ENCODE peak calls at places on chromosomes 4 and X, in five cellular contexts. One of them, this sample, is unnamed.

GRCh38 chr4:183760326-183760725 is 101.2 kb downstream of the TRAPPC11 start:
- DNase-seq in H9: no peak
- DNase-seq in endothelial cell: no peak
- DNase-seq in GM20000: no peak
- DNase-seq in cardiac fibroblast: no peak
- DNase-seq in this sample: no peak

GRCh38 chrX:48573690-48574269 is 504 bp upstream of the RBM3 start:
- DNase-seq in H9: no peak
- DNase-seq in endothelial cell: no peak
- DNase-seq in GM20000: no peak
- DNase-seq in cardiac fibroblast: peak; percentile 62
- DNase-seq in this sample: no peak

GRCh38 chr4:47013373-47013772 is 18.0 kb upstream of the GABRB1 start:
- DNase-seq in H9: no peak
- DNase-seq in endothelial cell: no peak
- DNase-seq in GM20000: no peak
- DNase-seq in cardiac fibroblast: no peak
- DNase-seq in this sample: no peak

GRCh38 chr4:22719218-22719617 is 26.5 kb downstream of the GBA3 start:
- DNase-seq in H9: no peak
- DNase-seq in endothelial cell: no peak
- DNase-seq in GM20000: no peak
- DNase-seq in cardiac fibroblast: no peak
- DNase-seq in this sample: no peak

GRCh38 chrX:17192111-17192510 is 182.9 kb upstream of the NHS start:
- DNase-seq in H9: no peak
- DNase-seq in endothelial cell: no peak
- DNase-seq in GM20000: no peak
- DNase-seq in cardiac fibroblast: no peak
- DNase-seq in this sample: no peak

GRCh38 chr4:54645830-54646229 is 11.9 kb upstream of the KIT start:
- DNase-seq in H9: no peak
- DNase-seq in endothelial cell: no peak
- DNase-seq in GM20000: no peak
- DNase-seq in cardiac fibroblast: no peak
- DNase-seq in this sample: no peak

GRCh38 chr4:110005461-110006056 is 92.9 kb downstream of the EGF start:
- DNase-seq in H9: no peak
- DNase-seq in endothelial cell: no peak
- DNase-seq in GM20000: peak; percentile 67
- DNase-seq in cardiac fibroblast: peak; percentile 84
- DNase-seq in this sample: peak; percentile 55

GRCh38 chr4:38819569-38819968 is 15.0 kb upstream of the TLR1 start:
- DNase-seq in H9: no peak
- DNase-seq in endothelial cell: no peak
- DNase-seq in GM20000: peak; percentile 53
- DNase-seq in cardiac fibroblast: no peak
- DNase-seq in this sample: no peak

GRCh38 chrX:1027133-1027532 is 185.3 kb downstream of the CRLF2 start:
- DNase-seq in H9: no peak
- DNase-seq in endothelial cell: no peak
- DNase-seq in GM20000: peak; percentile 20
- DNase-seq in cardiac fibroblast: no peak
- DNase-seq in this sample: no peak

GRCh38 chr4:174749091-174749490 is 80.0 kb downstream of the GLRA3 start:
- DNase-seq in H9: no peak
- DNase-seq in endothelial cell: no peak
- DNase-seq in GM20000: no peak
- DNase-seq in cardiac fibroblast: peak; percentile 26
- DNase-seq in this sample: no peak

GRCh38 chrX:19334945-19335626 is 8.6 kb upstream of the PDHA1 start:
- DNase-seq in H9: peak; percentile 35
- DNase-seq in endothelial cell: peak; percentile 4
- DNase-seq in GM20000: peak; percentile 27
- DNase-seq in cardiac fibroblast: no peak
- DNase-seq in this sample: peak; percentile 55
- TF ChIP-seq CTCF in H9: peak; percentile 88
- TF ChIP-seq CTCF in endothelial cell: peak; percentile 58
- TF ChIP-seq CTCF in GM20000: no peak
- TF ChIP-seq CTCF in cardiac fibroblast: peak; percentile 27
- TF ChIP-seq CTCF in this sample: peak; percentile 67

GRCh38 chr4:102036016-102036415 is 245.5 kb downstream of the BANK1 start:
- DNase-seq in H9: no peak
- DNase-seq in endothelial cell: no peak
- DNase-seq in GM20000: no peak
- DNase-seq in cardiac fibroblast: no peak
- DNase-seq in this sample: no peak
- TF ChIP-seq CTCF in H9: no peak
- TF ChIP-seq CTCF in endothelial cell: no peak
- TF ChIP-seq CTCF in GM20000: no peak
- TF ChIP-seq CTCF in cardiac fibroblast: no peak
- TF ChIP-seq CTCF in this sample: no peak

DNA sequence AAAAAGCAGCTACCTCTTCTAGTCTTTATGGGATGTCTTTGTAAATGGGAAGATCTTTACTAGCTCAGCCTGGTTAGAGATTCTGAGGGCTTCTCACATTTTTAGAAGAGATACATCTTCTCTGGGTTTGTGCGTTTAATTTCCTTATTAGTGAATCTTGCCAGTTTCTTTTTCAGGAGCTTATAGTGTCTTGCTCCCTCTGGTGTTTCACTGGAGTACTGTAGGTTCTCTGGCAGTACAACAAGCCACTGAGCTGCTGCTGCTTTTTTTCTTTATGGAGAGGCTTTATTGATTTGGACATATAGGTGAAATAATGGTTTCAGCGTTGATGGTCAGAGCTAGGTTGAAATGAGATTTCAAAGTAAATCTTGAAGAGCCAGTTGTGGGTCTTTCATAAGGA is 82.9 kb downstream of the LAS1L start:
- DNase-seq in H9: no peak
- DNase-seq in endothelial cell: peak; percentile 31
- DNase-seq in GM20000: peak; percentile 33
- DNase-seq in cardiac fibroblast: peak; percentile 18
- DNase-seq in this sample: no peak
- TF ChIP-seq CTCF in H9: peak; percentile 67
- TF ChIP-seq CTCF in endothelial cell: peak; percentile 62
- TF ChIP-seq CTCF in GM20000: peak; percentile 24
- TF ChIP-seq CTCF in cardiac fibroblast: peak; percentile 50
- TF ChIP-seq CTCF in this sample: peak; percentile 60

GRCh38 chr4:52015366-52015765 is 4.8 kb downstream of the LRRC66 start:
- DNase-seq in H9: no peak
- DNase-seq in endothelial cell: no peak
- DNase-seq in GM20000: no peak
- DNase-seq in cardiac fibroblast: peak; percentile 17
- DNase-seq in this sample: no peak
- TF ChIP-seq CTCF in H9: peak; percentile 57
- TF ChIP-seq CTCF in endothelial cell: no peak
- TF ChIP-seq CTCF in GM20000: no peak
- TF ChIP-seq CTCF in cardiac fibroblast: no peak
- TF ChIP-seq CTCF in this sample: no peak

GRCh38 chrX:26722666-26723428 is 506.9 kb downstream of the MAGEB5 start:
- DNase-seq in H9: no peak
- DNase-seq in endothelial cell: no peak
- DNase-seq in GM20000: no peak
- DNase-seq in cardiac fibroblast: no peak
- DNase-seq in this sample: no peak
- TF ChIP-seq CTCF in H9: no peak
- TF ChIP-seq CTCF in endothelial cell: no peak
- TF ChIP-seq CTCF in GM20000: no peak
- TF ChIP-seq CTCF in cardiac fibroblast: no peak
- TF ChIP-seq CTCF in this sample: no peak

GRCh38 chr4:40978548-40978947 is 228.8 kb downstream of the NSUN7 start:
- DNase-seq in H9: no peak
- DNase-seq in endothelial cell: no peak
- DNase-seq in GM20000: no peak
- DNase-seq in cardiac fibroblast: no peak
- DNase-seq in this sample: no peak

GRCh38 chr4:40984051-40984450 is 230.3 kb downstream of the APBB2 start:
- DNase-seq in H9: no peak
- DNase-seq in endothelial cell: no peak
- DNase-seq in GM20000: no peak
- DNase-seq in cardiac fibroblast: peak; percentile 28
- DNase-seq in this sample: no peak

GRCh38 chr4:40976343-40976742 is 226.6 kb downstream of the NSUN7 start:
- DNase-seq in H9: no peak
- DNase-seq in endothelial cell: peak; percentile 47
- DNase-seq in GM20000: peak; percentile 39
- DNase-seq in cardiac fibroblast: peak; percentile 80
- DNase-seq in this sample: peak; percentile 33

GRCh38 chr4:40986375-40986774 is 228.0 kb downstream of the APBB2 start:
- DNase-seq in H9: no peak
- DNase-seq in endothelial cell: no peak
- DNase-seq in GM20000: no peak
- DNase-seq in cardiac fibroblast: peak; percentile 32
- DNase-seq in this sample: no peak

DNA sequence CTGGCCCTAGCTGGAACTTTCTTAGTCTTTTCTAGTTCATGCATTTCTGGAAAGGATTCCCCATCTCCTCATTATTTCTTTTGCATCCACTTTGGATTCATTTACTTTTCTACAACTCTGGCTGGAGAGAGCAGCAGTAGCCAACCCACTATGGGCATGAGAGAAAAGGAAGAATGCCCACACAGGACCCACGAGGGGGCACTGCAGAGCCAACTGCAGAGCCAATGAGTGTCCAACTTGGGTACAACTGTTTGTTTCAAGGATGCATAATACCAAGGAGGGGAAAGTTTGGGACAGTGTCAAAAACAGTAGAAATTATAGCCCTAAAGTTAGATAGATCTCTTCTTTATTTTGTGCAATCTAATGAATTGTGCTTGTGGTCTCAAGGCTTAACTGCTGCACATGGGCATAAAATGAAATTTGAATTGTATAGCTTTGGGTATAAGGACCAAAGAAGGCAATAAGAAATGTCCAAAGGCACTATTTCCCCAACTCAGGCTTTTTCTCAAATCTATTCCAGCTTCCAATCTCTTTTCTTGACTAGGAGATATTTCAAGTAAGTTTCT is 230.6 kb downstream of the NSUN7 start:
- DNase-seq in H9: no peak
- DNase-seq in endothelial cell: peak; percentile 6
- DNase-seq in GM20000: peak; percentile 10
- DNase-seq in cardiac fibroblast: no peak
- DNase-seq in this sample: no peak
- TF ChIP-seq CTCF in H9: peak; percentile 64
- TF ChIP-seq CTCF in endothelial cell: peak; percentile 28
- TF ChIP-seq CTCF in GM20000: peak; percentile 13
- TF ChIP-seq CTCF in cardiac fibroblast: peak; percentile 54
- TF ChIP-seq CTCF in this sample: peak; percentile 69

GRCh38 chrX:44875185-44875489 is 2.1 kb downstream of the KDM6A start:
- DNase-seq in H9: no peak
- DNase-seq in endothelial cell: no peak
- DNase-seq in GM20000: no peak
- DNase-seq in cardiac fibroblast: no peak
- DNase-seq in this sample: no peak

GRCh38 chrX:44874481-44875184 is 1.6 kb downstream of the KDM6A start:
- DNase-seq in H9: no peak
- DNase-seq in endothelial cell: no peak
- DNase-seq in GM20000: peak; percentile 34
- DNase-seq in cardiac fibroblast: peak; percentile 29
- DNase-seq in this sample: no peak

GRCh38 chrX:44872817-44873414 is at the start of gene KDM6A:
- DNase-seq in H9: peak; percentile 98
- DNase-seq in endothelial cell: peak; percentile 90
- DNase-seq in GM20000: peak; percentile 95
- DNase-seq in cardiac fibroblast: peak; percentile 97
- DNase-seq in this sample: peak; percentile 85

GRCh38 chrX:44872319-44872816 is 620 bp upstream of the KDM6A start:
- DNase-seq in H9: no peak
- DNase-seq in endothelial cell: peak; percentile 45
- DNase-seq in GM20000: peak; percentile 29
- DNase-seq in cardiac fibroblast: no peak
- DNase-seq in this sample: no peak

DNA sequence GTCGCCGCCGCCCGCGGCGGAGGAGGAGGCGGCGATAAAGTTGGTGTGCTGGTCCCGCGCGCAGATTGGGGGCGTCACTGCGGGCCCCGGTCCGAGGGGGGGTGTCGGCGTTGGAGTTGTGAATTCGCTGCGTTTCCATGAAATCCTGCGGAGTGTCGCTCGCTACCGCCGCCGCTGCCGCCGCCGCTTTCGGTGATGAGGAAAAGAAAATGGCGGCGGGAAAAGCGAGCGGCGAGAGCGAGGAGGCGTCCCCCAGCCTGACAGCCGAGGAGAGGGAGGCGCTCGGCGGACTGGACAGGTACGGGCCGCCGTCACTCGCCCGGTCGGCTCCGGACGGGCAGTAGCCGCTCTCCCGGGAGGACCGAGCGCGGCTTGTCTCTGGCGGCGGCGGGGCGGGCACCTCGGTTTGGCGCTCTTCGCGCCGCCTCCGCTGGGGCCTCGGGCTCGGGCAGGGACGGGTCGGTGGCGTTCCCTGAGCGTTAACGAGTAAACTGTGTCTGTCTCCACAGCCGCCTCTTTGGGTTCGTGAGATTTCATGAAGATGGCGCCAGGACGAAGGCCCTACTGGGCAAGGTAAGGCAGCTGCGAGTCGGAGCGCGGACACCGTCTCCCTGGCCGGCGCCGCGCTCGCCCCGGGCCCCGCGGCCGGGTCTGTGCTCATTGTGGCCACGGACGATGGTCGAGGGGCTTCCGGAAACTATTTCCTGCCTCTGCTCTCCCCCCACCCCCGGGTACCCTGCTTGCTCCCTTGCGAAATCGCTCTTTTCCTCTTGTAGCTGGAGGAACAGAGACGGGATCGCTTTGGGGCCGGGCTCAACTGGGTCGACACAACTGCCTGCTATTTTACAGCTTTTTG is 655 bp downstream of the KDM6A start:
- DNase-seq in H9: no peak
- DNase-seq in endothelial cell: peak; percentile 63
- DNase-seq in GM20000: peak; percentile 36
- DNase-seq in cardiac fibroblast: peak; percentile 51
- DNase-seq in this sample: no peak
- TF ChIP-seq CTCF in H9: no peak
- TF ChIP-seq CTCF in endothelial cell: no peak
- TF ChIP-seq CTCF in GM20000: no peak
- TF ChIP-seq CTCF in cardiac fibroblast: no peak
- TF ChIP-seq CTCF in this sample: no peak